ENCODE peak calls at places on chromosomes 3 and 15, in nine cellular contexts. B is tibial artery; V is Peyer's patch; R is CD8-positive, alpha-beta T cell; I is body of pancreas; X is GM23248; P is cardiac muscle cell; C is RWPE2; Q is ovary. U is an unnamed sample. For H3K36me3, the result is how much of the 10 kb centered on the place peaks cover.

GRCh38 chr3:107772016-107772415 is 249.3 kb downstream of the BBX start:
- DNase-seq in P (no peak), X (no peak), Q (no peak), R (no peak), V (no peak), B (no peak), I (no peak), C (no peak), U (no peak)

GRCh38 chr3:169505577-169506155 is 157.8 kb downstream of the MECOM start:
- DNase-seq in R (no peak), Q (no peak), B (no peak), P (no peak), I (no peak), X (no peak), V (no peak), C (no peak), U (no peak)

GRCh38 chr3:137217733-137218132 is 259.9 kb downstream of the IL20RB start:
- DNase-seq in Q (no peak), I (no peak), C (no peak), V (no peak), P (peak), X (no peak), R (no peak), B (no peak), U (peak)

GRCh38 chr15:80203361-80203885 is 48.6 kb downstream of the CTXND1 start:
- DNase-seq in P (no peak), B (no peak), C (no peak), X (no peak), I (no peak), V (no peak), R (no peak), Q (no peak), U (no peak)

GRCh38 chr3:4584537-4585249 is 91.5 kb downstream of the ITPR1 start:
- DNase-seq in C (no peak), V (no peak), Q (peak), P (no peak), R (no peak), B (peak), X (peak), I (no peak), U (no peak)

GRCh38 chr3:44678480-44679116 is 30.1 kb downstream of the ZNF35 start:
- DNase-seq in C (no peak), P (no peak), R (no peak), X (no peak), V (no peak), B (no peak), Q (no peak), I (no peak), U (no peak)

GRCh38 chr15:37370938-37371337 is 270.6 kb upstream of the MEIS2 start:
- DNase-seq in C (no peak), P (no peak), V (no peak), R (no peak), X (no peak), I (no peak), B (no peak), Q (no peak), U (no peak)

GRCh38 chr15:63772531-63772930 is 61.2 kb downstream of the HERC1 start:
- DNase-seq in V (no peak), Q (no peak), B (no peak), C (no peak), I (no peak), R (no peak), X (no peak), P (no peak), U (no peak)

DNA sequence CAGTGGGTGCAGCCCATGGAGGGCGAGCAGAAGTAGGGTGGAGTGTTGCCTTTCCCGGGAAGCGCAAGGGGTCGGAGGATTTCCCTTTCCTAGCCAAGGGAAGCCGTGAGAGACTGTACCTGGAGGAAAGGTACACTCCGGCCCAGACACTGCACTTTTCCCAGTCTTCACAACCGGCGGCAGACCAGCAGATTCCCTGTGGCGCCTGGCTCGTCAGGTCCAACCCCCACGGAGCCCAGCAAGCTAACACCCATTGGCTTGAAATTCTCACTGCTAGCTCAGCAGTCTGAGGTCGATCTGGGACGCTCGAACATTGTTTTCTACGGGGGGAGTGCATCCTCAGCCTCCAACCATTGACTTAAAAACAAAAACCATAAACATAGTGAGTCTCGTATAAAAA is 26.5 kb downstream of the CCNB2 start:
- DNase-seq in P (no peak), X (no peak), Q (no peak), V (no peak), B (no peak), C (no peak), I (no peak), R (no peak), U (no peak)
- H3K36me3 ChIP-seq in P (under half), X (half or more), Q (under half), V (under half), B (under half), C (half or more), I (under half), R (under half), U (under half)

GRCh38 chr15:93422476-93422875 is 333.5 kb upstream of the RGMA start:
- DNase-seq in C (no peak), I (no peak), B (no peak), V (no peak), Q (no peak), P (no peak), X (no peak), R (no peak), U (no peak)
- H3K4me3 ChIP-seq in C (no peak), I (no peak), B (no peak), V (no peak), Q (no peak), P (no peak), X (no peak), R (no peak), U (no peak)

GRCh38 chr3:52347716-52348635 is 31.9 kb downstream of the DNAH1 start:
- DNase-seq in B (no peak), Q (no peak), X (no peak), R (no peak), P (no peak), I (no peak), C (no peak), V (no peak), U (no peak)

GRCh38 chr3:52350436-52350835 is 34.3 kb downstream of the DNAH1 start:
- DNase-seq in R (no peak), I (no peak), P (no peak), C (no peak), B (no peak), V (no peak), X (no peak), Q (no peak), U (no peak)

GRCh38 chr3:52349611-52350395 is 33.7 kb downstream of the DNAH1 start:
- DNase-seq in I (no peak), V (no peak), B (no peak), Q (no peak), C (no peak), P (no peak), R (no peak), X (no peak), U (no peak)

GRCh38 chr3:52350981-52351761 is 35.1 kb downstream of the DNAH1 start:
- DNase-seq in R (no peak), Q (no peak), C (no peak), B (no peak), V (no peak), P (no peak), I (no peak), X (no peak), U (no peak)

GRCh38 chr3:52349131-52349530 is 33.0 kb downstream of the DNAH1 start:
- DNase-seq in V (no peak), B (no peak), X (no peak), C (no peak), R (no peak), I (no peak), Q (no peak), P (no peak), U (no peak)
- H3K36me3 ChIP-seq in V (half or more), B (under half), X (under half), C (under half), R (under half), I (under half), Q (under half), P (under half), U (under half)

GRCh38 chr3:15292765-15293522 is 39.4 kb downstream of the SH3BP5 start:
- DNase-seq in I (peak), B (peak), X (no peak), R (no peak), P (no peak), Q (peak), C (no peak), V (no peak), U (no peak)
- H3K4me3 ChIP-seq in I (no peak), B (peak), X (no peak), R (no peak), P (no peak), Q (no peak), C (no peak), V (no peak), U (no peak)

GRCh38 chr15:41336549-41336948 is 3.9 kb downstream of the NUSAP1 start:
- DNase-seq in B (no peak), Q (no peak), C (peak), R (no peak), X (no peak), I (no peak), P (no peak), V (no peak), U (no peak)

GRCh38 chr15:41340189-41340695 is 7.6 kb downstream of the NUSAP1 start:
- DNase-seq in P (no peak), V (no peak), C (peak), Q (no peak), I (no peak), B (no peak), R (no peak), X (no peak), U (no peak)

GRCh38 chr15:41337047-41337446 is 4.4 kb downstream of the NUSAP1 start:
- DNase-seq in R (no peak), B (no peak), I (no peak), Q (no peak), X (no peak), P (no peak), V (no peak), C (peak), U (no peak)

GRCh38 chr15:41337631-41338522 is 5.2 kb downstream of the NUSAP1 start:
- DNase-seq in V (no peak), Q (no peak), B (no peak), R (no peak), I (no peak), X (peak), P (no peak), C (peak), U (no peak)

DNA sequence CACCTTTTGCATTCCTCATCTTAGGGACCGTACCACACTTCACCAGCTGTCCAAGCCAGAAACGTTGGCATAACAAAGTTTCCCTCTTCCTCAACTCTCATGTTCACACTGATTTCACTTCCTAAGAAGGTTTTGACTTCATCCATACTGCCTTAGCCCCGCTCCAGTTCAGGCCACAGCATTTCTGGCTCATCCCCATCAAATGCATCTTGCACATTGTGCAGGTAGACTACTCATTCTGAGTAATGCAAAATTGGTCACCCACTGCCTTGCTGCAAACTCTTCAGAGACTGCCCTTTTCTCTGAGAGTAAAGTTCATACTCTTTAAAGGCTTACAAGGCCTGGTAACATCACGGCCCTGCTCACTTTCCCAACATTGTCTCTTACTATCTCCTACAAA is 8.8 kb downstream of the NUSAP1 start:
- DNase-seq in B (no peak), V (no peak), C (peak), P (no peak), X (peak), Q (no peak), I (no peak), R (no peak), U (no peak)
- H3K36me3 ChIP-seq in B (under half), V (under half), C (half or more), P (under half), X (under half), Q (under half), I (under half), R (under half), U (under half)

GRCh38 chr3:186786810-186787375 is 3.5 kb downstream of the EIF4A2 start:
- DNase-seq in P (no peak), R (no peak), V (no peak), Q (no peak), C (no peak), I (no peak), X (peak), B (no peak), U (no peak)
- H3K4me3 ChIP-seq in P (no peak), R (no peak), V (no peak), Q (no peak), C (no peak), I (no peak), X (peak), B (peak), U (no peak)

GRCh38 chr15:71830981-71831380 is 20.6 kb downstream of the NR2E3 start:
- DNase-seq in B (no peak), Q (no peak), V (no peak), I (no peak), X (no peak), C (no peak), R (no peak), P (peak), U (no peak)

GRCh38 chr15:71822890-71823289 is 12.5 kb downstream of the NR2E3 start:
- DNase-seq in V (no peak), P (no peak), C (no peak), I (no peak), X (no peak), Q (no peak), B (no peak), R (no peak), U (no peak)

GRCh38 chr15:71823801-71824200 is 13.4 kb downstream of the NR2E3 start:
- DNase-seq in X (no peak), I (no peak), Q (no peak), C (no peak), V (no peak), R (no peak), P (no peak), B (no peak), U (no peak)

GRCh38 chr15:71821547-71822129 is 11.3 kb downstream of the NR2E3 start:
- DNase-seq in C (no peak), P (no peak), X (no peak), I (no peak), B (no peak), Q (no peak), V (no peak), R (no peak), U (no peak)

DNA sequence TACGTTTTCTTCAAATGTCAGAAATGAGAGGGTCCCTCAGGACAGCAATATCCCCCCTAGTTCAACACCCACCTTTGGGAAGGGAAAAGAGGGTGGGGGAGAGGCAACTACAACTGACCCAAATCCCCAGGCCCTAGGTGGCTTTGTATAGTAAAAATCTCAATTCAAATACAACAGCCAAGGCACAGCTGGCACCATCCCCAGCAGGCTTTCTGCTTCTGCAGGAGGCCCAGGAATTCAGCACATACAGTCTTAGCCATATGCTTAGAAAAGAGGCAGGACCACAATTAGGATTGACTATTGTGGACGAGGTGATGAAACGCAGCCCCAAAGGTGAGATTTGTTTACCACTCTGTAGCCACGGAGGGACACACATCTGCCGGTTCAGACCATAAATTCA is 15.8 kb downstream of the NR2E3 start:
- DNase-seq in V (no peak), B (no peak), Q (no peak), C (no peak), P (no peak), X (no peak), I (no peak), R (no peak), U (no peak)
- H3K36me3 ChIP-seq in V (under half), B (under half), Q (under half), C (under half), P (under half), X (half or more), I (under half), R (under half), U (under half)

U was measured in iPS DF 6.9.